ENCODE peak calls at places on chromosome 5, in nine cellular contexts. K is H9, J is heart right ventricle, F is psoas muscle, P is GM23338, Q is H1, V is pancreas, A is neural progenitor cell, Y is fibroblast of lung. G is an unnamed sample. For H3K4me1, the result is how much of the 10 kb centered on the place peaks cover.

GRCh38 chr5:178287091-178287790 is 54.6 kb upstream of the PHYKPL start:
- DNase-seq in K (no peak), Q (no peak), Y (no peak), J (no peak), V (peak), F (peak), P (no peak), A (no peak), G (no peak)

GRCh38 chr5:81949479-81949878 is 22.3 kb upstream of the ATG10 start:
- DNase-seq in A (no peak), K (no peak), Q (no peak), V (no peak), Y (peak), F (no peak), J (no peak), P (no peak), G (no peak)

GRCh38 chr5:103207653-103208052 is 50.9 kb upstream of the MACIR start:
- DNase-seq in F (no peak), A (no peak), Y (no peak), Q (no peak), K (no peak), V (no peak), P (no peak), J (no peak), G (no peak)

GRCh38 chr5:14424011-14424685 is 157.4 kb upstream of the OTULINL start:
- DNase-seq in Q (no peak), P (no peak), Y (no peak), F (no peak), J (no peak), K (no peak), A (no peak), V (no peak), G (no peak)

GRCh38 chr5:77945874-77946273 is 169.7 kb upstream of the TBCA start:
- DNase-seq in J (no peak), F (no peak), A (peak), Q (no peak), K (no peak), P (no peak), V (no peak), Y (no peak), G (no peak)

GRCh38 chr5:93990504-93991085 is 249.2 kb upstream of the POU5F2 start:
- DNase-seq in A (peak), J (no peak), K (no peak), V (no peak), Y (peak), F (no peak), Q (no peak), P (no peak), G (no peak)

GRCh38 chr5:112923988-112924387 is 2.0 kb upstream of the REEP5 start:
- DNase-seq in Q (no peak), K (no peak), P (no peak), A (no peak), V (no peak), F (no peak), J (no peak), Y (no peak), G (no peak)

GRCh38 chr5:127313847-127314473 is 23.4 kb downstream of the MEGF10 start:
- DNase-seq in F (peak), P (peak), K (peak), Q (peak), J (peak), Y (peak), V (peak), A (peak), G (peak)

DNA sequence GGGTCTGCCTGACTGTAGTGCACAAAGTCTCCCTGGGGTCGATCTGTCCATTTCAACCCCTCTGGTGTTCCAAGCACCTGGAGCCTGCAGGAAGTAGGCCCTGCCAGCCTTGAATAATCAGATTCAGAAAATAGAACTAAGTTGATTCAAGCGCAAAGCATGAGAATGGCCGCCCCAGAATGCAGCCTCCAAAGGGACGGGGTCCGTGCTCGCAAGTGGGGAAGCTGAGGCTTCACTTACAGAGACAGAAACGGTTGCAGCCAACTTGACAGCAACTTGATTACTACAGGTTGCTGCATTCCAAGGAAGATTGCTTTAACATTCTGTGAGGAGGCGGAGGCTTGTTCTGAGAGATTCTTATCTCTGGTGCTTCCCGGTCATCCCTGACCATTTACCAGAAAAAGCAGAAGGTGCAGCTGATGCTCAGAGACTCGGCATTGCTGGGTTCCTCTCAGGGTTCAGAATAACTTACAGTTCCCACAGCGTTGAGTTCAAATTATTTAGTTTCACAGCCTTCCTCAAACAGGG is 14.9 kb upstream of the LRRC14B start:
- DNase-seq in V (no peak), J (no peak), A (no peak), F (peak), P (no peak), K (no peak), Q (no peak), Y (no peak), G (no peak)
- H3K4me1 ChIP-seq in V (under half), J (under half), A (under half), F (under half), P (under half), K (under half), Q (under half), Y (under half), G (under half)

DNA sequence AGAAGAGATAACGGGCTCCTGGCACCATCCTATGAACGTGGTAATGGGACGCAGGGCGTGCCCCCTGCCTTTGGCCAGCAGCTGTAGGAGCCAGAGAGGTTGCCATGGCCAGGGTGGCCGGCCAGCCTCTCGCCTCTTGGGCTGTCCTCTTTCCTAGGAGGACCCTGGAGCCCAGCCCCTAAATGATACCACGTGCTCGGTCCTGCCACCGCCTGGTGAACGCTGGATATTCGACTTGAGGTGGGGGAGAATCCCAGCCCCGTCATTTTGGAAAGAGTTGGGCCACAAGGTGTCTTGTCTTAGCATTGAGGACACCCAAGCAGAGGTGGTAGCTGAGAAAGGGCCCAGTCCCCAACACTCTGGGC is 391 bp upstream of the NRG2 start:
- DNase-seq in Q (no peak), A (peak), P (peak), V (no peak), J (peak), K (peak), F (no peak), Y (no peak), G (peak)
- TF ChIP-seq CTCF in Q (peak), A (peak), P (peak), V (no peak), J (no peak), K (peak), F (no peak), Y (no peak), G (peak)

GRCh38 chr5:39176740-39177628 is 42.4 kb downstream of the FYB1 start:
- DNase-seq in Q (no peak), V (no peak), J (no peak), Y (no peak), K (no peak), F (no peak), P (no peak), A (no peak), G (no peak)

GRCh38 chr5:39178856-39179255 is 40.5 kb downstream of the FYB1 start:
- DNase-seq in K (no peak), A (no peak), Y (no peak), Q (no peak), F (no peak), P (no peak), V (no peak), J (no peak), G (no peak)

GRCh38 chr5:39177629-39177959 is 41.8 kb downstream of the FYB1 start:
- DNase-seq in P (no peak), A (no peak), K (no peak), F (no peak), V (no peak), Q (no peak), Y (no peak), J (no peak), G (no peak)

GRCh38 chr5:39175273-39175955 is 43.9 kb downstream of the FYB1 start:
- DNase-seq in P (peak), V (no peak), F (no peak), A (no peak), Y (no peak), Q (no peak), J (no peak), K (no peak), G (no peak)

GRCh38 chr5:39178171-39178570 is 41.2 kb downstream of the FYB1 start:
- DNase-seq in J (no peak), A (no peak), Q (no peak), P (no peak), V (no peak), Y (peak), F (no peak), K (no peak), G (no peak)
- H3K4me1 ChIP-seq in J (under half), A (under half), Q (under half), P (under half), V (under half), Y (under half), F (under half), K (under half), G (under half)

GRCh38 chr5:157900644-157901043 is 41.7 kb upstream of the CLINT1 start:
- DNase-seq in Q (no peak), P (peak), J (no peak), Y (no peak), F (no peak), K (no peak), V (no peak), A (peak), G (no peak)
- TF ChIP-seq CTCF in Q (no peak), P (no peak), J (no peak), Y (no peak), F (no peak), K (no peak), V (no peak), A (no peak), G (no peak)

GRCh38 chr5:1007681-1008450 is 736 bp upstream of the NKD2 start:
- DNase-seq in Q (peak), J (peak), A (no peak), V (peak), F (peak), P (no peak), Y (no peak), K (no peak), G (peak)
- H3K4me1 ChIP-seq in Q (under half), J (half or more), A (under half), V (under half), F (under half), P (under half), Y (under half), K (under half), G (under half)

GRCh38 chr5:139091439-139092156 is 106.6 kb downstream of the SIL1 start:
- DNase-seq in J (no peak), V (no peak), A (peak), P (no peak), Q (no peak), Y (peak), F (no peak), K (no peak), G (no peak)
- TF ChIP-seq CTCF in J (no peak), V (no peak), A (peak), P (peak), Q (no peak), Y (peak), F (peak), K (no peak), G (peak)

DNA sequence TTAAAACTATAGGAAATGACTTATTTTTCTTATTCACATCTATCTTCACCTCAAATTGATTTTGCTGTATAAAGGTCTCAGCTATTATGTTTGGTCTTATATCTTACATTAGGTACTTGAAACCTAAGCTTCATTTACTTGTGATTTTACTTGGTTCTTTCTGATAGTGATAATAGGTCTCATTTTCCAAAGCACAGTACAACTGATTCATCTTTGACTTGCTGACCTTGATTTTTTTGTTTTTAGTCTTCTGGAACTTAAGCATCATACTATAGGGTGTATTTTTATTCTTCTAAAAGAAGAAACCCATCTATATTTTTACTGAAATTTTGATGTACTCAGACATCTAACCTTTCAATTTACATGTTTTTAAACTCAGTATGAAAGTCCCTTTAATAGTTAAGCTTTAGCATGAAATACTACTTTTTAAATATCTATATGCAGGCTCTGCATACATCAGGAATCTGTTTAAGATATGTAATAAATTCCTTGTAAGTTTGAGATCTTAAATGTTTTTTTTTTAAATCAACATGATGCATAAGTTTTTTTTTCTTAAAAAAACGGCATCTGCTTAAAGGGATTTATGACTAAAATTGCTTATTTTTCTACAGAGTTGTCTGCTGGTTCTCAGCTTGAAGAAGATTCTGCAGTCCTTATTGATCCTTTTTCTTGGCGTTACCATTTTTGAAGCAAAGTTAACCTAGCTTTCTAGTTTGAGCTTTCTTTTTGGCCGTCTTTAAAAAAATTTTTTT is 13.3 kb downstream of the MATR3 start:
- DNase-seq in Y (no peak), Q (no peak), V (no peak), P (no peak), F (no peak), J (no peak), A (no peak), K (no peak), G (no peak)
- H3K4me1 ChIP-seq in Y (under half), Q (under half), V (under half), P (half or more), F (half or more), J (half or more), A (half or more), K (under half), G (under half)

DNA sequence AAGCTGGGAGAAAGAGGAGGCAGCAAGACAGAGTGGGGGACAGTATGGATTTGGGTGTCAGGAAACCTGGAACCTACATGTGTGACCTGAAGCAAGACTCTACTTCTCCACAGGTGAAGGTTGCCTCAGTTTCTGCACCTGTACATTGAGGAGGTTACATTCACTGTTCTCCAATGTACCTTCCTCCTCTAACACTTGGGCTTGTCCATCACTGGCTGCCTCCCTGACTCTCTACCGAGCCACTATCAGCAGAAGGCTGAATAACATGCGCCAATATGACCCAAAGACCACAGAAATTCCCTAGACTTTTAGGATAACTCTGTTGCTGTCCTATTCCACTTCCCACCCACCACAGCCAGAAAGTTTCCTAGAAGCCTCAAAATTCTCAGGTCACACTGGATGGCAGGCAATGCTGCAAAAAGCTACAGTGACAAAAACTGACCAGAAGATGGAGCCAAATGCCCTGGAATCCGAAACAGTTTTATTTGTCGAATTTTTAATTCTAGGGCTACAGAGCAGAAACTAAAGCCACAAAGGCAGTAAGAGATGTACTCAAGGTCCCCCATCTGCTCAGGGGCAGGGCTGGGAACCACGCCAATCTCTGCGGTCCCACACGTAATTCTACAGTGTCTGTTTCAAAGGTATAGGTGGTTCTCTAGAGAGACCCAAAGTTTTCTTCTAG is 64.4 kb downstream of the FAM114A2 start:
- DNase-seq in V (no peak), Q (peak), J (no peak), Y (peak), P (peak), A (peak), F (no peak), K (peak), G (peak)
- TF ChIP-seq CTCF in V (peak), Q (peak), J (peak), Y (peak), P (peak), A (peak), F (peak), K (peak), G (peak)

DNA sequence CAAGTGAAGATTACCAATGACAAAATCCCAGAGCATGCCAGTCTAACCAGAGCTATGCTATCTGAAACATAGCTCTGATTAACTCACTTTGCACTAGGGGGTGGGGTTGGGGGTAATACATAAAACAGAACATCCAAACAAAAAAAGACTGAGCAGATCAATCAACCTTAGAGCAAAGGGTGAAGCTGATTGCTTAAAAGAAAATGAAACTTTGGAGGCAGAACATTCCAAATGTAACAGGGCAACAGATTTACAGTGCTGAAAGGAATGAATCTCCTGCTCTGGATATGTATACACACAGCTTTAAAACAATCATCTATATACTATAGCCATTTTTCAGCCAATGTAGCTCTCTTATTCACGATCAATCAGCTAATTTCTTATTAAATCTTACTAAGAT is 4.9 kb downstream of the IL6ST start:
- DNase-seq in P (no peak), A (no peak), V (no peak), J (no peak), Q (no peak), K (no peak), Y (no peak), F (no peak), G (no peak)
- H3K4me1 ChIP-seq in P (under half), A (under half), V (under half), J (under half), Q (under half), K (under half), Y (under half), F (under half), G (under half)

G was measured in endodermal cell.